ENCODE peak calls at places on chromosomes 5 and 9, in six cellular contexts. D, W, T, I, C and P are unnamed samples.

GRCh38 chr9:126401107-126401506 is 74.5 kb downstream of the MVB12B start:
- DNase-seq in D (no peak), W (no peak), T (no peak), I (no peak), C (no peak), P (no peak)

GRCh38 chr5:155676967-155677366 is 650.0 kb upstream of the SGCD start:
- DNase-seq in D (no peak), W (no peak), T (no peak), I (no peak), C (no peak), P (no peak)

GRCh38 chr5:178993236-178993765 is 1.8 kb downstream of the GRM6 start:
- DNase-seq in D (no peak), W (no peak), T (no peak), I (no peak), C (no peak), P (no peak)

GRCh38 chr5:139177809-139178581 is 20.2 kb downstream of the SIL1 start:
- DNase-seq in D (peak), W (no peak), T (no peak), I (no peak), C (no peak), P (no peak)

GRCh38 chr9:5893591-5894236 is 3.0 kb downstream of the MLANA start:
- DNase-seq in D (no peak), W (no peak), T (peak), I (no peak), C (no peak), P (no peak)

GRCh38 chr9:92749071-92749933 is 15.3 kb downstream of the BICD2 start:
- DNase-seq in D (peak), W (no peak), T (no peak), I (no peak), C (no peak), P (no peak)

GRCh38 chr5:139647406-139648204 is 544 bp upstream of the CXXC5 start:
- DNase-seq in D (no peak), W (peak), T (no peak), I (no peak), C (no peak), P (no peak)

GRCh38 chr9:82781965-82782392 is 281.0 kb downstream of the RASEF start:
- DNase-seq in D (no peak), W (no peak), T (no peak), I (no peak), C (no peak), P (no peak)

GRCh38 chr9:130301483-130302286 is 36.1 kb downstream of the HMCN2 start:
- DNase-seq in D (peak), W (no peak), T (no peak), I (no peak), C (no peak), P (no peak)

GRCh38 chr5:79956173-79956670 is 34.8 kb downstream of the MTX3 start:
- DNase-seq in D (peak), W (peak), T (no peak), I (peak), C (no peak), P (peak)

GRCh38 chr5:103834216-103834615 is 271.6 kb upstream of the NUDT12 start:
- DNase-seq in D (no peak), W (peak), T (no peak), I (no peak), C (no peak), P (no peak)

GRCh38 chr9:125203259-125203658 is 2.9 kb downstream of the RABEPK start:
- DNase-seq in D (no peak), W (no peak), T (peak), I (no peak), C (no peak), P (peak)

GRCh38 chr5:94376672-94377345 is 241.6 kb downstream of the KIAA0825 start:
- DNase-seq in D (no peak), W (no peak), T (no peak), I (no peak), C (no peak), P (no peak)

GRCh38 chr5:128213340-128213739 is 129.8 kb downstream of the SLC12A2 start:
- DNase-seq in D (peak), W (peak), T (peak), I (peak), C (peak), P (peak)

GRCh38 chr9:34986541-34987047 is 3.0 kb upstream of the DNAJB5 start:
- DNase-seq in D (no peak), W (no peak), T (no peak), I (no peak), C (peak), P (no peak)

GRCh38 chr5:54251981-54252380 is 58.4 kb downstream of the ARL15 start:
- DNase-seq in D (peak), W (no peak), T (no peak), I (no peak), C (no peak), P (no peak)

GRCh38 chr9:71896762-71897161 is 14.2 kb downstream of the ABHD17B start:
- DNase-seq in D (no peak), W (no peak), T (no peak), I (no peak), C (no peak), P (no peak)

GRCh38 chr5:97224112-97224750 is 41.2 kb upstream of the RIOK2 start:
- DNase-seq in D (peak), W (no peak), T (no peak), I (no peak), C (no peak), P (no peak)

GRCh38 chr9:76417394-76417793 is 23.2 kb upstream of the RFK start:
- DNase-seq in D (no peak), W (peak), T (no peak), I (no peak), C (no peak), P (no peak)

GRCh38 chr5:159202151-159202550 is 7.2 kb downstream of the RNF145 start:
- DNase-seq in D (peak), W (no peak), T (no peak), I (no peak), C (no peak), P (no peak)

GRCh38 chr5:143918961-143919360 is 107.0 kb downstream of the HMHB1 start:
- DNase-seq in D (no peak), W (no peak), T (no peak), I (no peak), C (no peak), P (no peak)

GRCh38 chr5:77368367-77368766 is 123.7 kb downstream of the WDR41 start:
- DNase-seq in D (no peak), W (no peak), T (no peak), I (no peak), C (no peak), P (no peak)

GRCh38 chr5:59116231-59116900 is 533.5 kb downstream of the RAB3C start:
- DNase-seq in D (no peak), W (peak), T (no peak), I (no peak), C (no peak), P (no peak)

GRCh38 chr5:168219515-168220410 is 71.7 kb upstream of the WWC1 start:
- DNase-seq in D (peak), W (peak), T (peak), I (peak), C (peak), P (peak)

GRCh38 chr9:127199001-127199791 is 65.4 kb upstream of the GARNL3 start:
- DNase-seq in D (peak), W (peak), T (peak), I (peak), C (peak), P (peak)

GRCh38 chr9:35193762-35194161 is 32.0 kb downstream of the UNC13B start:
- DNase-seq in D (peak), W (no peak), T (peak), I (no peak), C (no peak), P (no peak)